ENCODE peak calls at places on chromosomes 7 and 10, in five cellular contexts. M, J, H, S and N are unnamed samples.

GRCh38 chr7:43108255-43109011 is 4.0 kb upstream of the HECW1 start:
- DNase-seq in M (peak), J (peak), H (peak), S (peak), N (peak)

GRCh38 chr7:80230327-80230726 is 95.7 kb downstream of the GNAI1 start:
- DNase-seq in M (no peak), J (no peak), H (no peak), S (no peak), N (no peak)

GRCh38 chr7:337567-337951 is 47.6 kb downstream of the FOXL3 start:
- DNase-seq in M (no peak), J (no peak), H (no peak), S (no peak), N (no peak)

GRCh38 chr7:1168422-1168821 is 8.4 kb upstream of the ZFAND2A start:
- DNase-seq in M (no peak), J (no peak), H (no peak), S (no peak), N (no peak)

GRCh38 chr10:50447691-50448090 is 176.1 kb downstream of the SGMS1 start:
- DNase-seq in M (no peak), J (no peak), H (no peak), S (no peak), N (no peak)

GRCh38 chr7:41107938-41108448 is 594.9 kb downstream of the INHBA start:
- DNase-seq in M (no peak), J (no peak), H (no peak), S (no peak), N (no peak)

GRCh38 chr10:25177093-25177753 is 2.4 kb downstream of the GPR158 start:
- DNase-seq in M (no peak), J (no peak), H (peak), S (no peak), N (no peak)

GRCh38 chr10:21518629-21519321 is 6.7 kb downstream of the SKIDA1 start:
- DNase-seq in M (no peak), J (no peak), H (no peak), S (no peak), N (peak)